ENCODE peak calls at places on chromosomes 3 and 15, in nine cellular contexts. One of them, this sample, is unnamed.

GRCh38 chr3:82000350-82000749 is 238.9 kb upstream of the GBE1 start:
- DNase-seq in brain microvascular endothelial cell: no peak
- DNase-seq in lower lobe of right lung: no peak
- DNase-seq in Panc1: no peak
- DNase-seq in colonic mucosa: no peak
- DNase-seq in CD8-positive, alpha-beta memory T cell: no peak
- DNase-seq in IMR-90: no peak
- DNase-seq in PC-9: no peak
- DNase-seq in heart right ventricle: no peak
- DNase-seq in this sample: no peak

GRCh38 chr15:70091649-70092461 is 5.9 kb downstream of the TLE3 start:
- DNase-seq in IMR-90: no peak
- DNase-seq in Panc1: no peak
- DNase-seq in lower lobe of right lung: no peak
- DNase-seq in CD8-positive, alpha-beta memory T cell: no peak
- DNase-seq in brain microvascular endothelial cell: no peak
- DNase-seq in colonic mucosa: peak
- DNase-seq in PC-9: peak
- DNase-seq in heart right ventricle: no peak
- DNase-seq in this sample: peak

GRCh38 chr3:101865751-101866509 is 16.6 kb downstream of the NFKBIZ start:
- DNase-seq in colonic mucosa: no peak
- DNase-seq in heart right ventricle: no peak
- DNase-seq in brain microvascular endothelial cell: no peak
- DNase-seq in PC-9: no peak
- DNase-seq in Panc1: no peak
- DNase-seq in CD8-positive, alpha-beta memory T cell: no peak
- DNase-seq in lower lobe of right lung: no peak
- DNase-seq in IMR-90: peak
- DNase-seq in this sample: no peak

GRCh38 chr15:96882361-96882760 is 551.9 kb downstream of the NR2F2 start:
- DNase-seq in IMR-90: no peak
- DNase-seq in Panc1: no peak
- DNase-seq in colonic mucosa: no peak
- DNase-seq in heart right ventricle: no peak
- DNase-seq in CD8-positive, alpha-beta memory T cell: no peak
- DNase-seq in PC-9: no peak
- DNase-seq in brain microvascular endothelial cell: no peak
- DNase-seq in lower lobe of right lung: no peak
- DNase-seq in this sample: no peak

GRCh38 chr15:33007295-33007855 is 187.1 kb downstream of the FMN1 start:
- DNase-seq in CD8-positive, alpha-beta memory T cell: no peak
- DNase-seq in IMR-90: peak
- DNase-seq in colonic mucosa: no peak
- DNase-seq in Panc1: no peak
- DNase-seq in PC-9: no peak
- DNase-seq in brain microvascular endothelial cell: peak
- DNase-seq in heart right ventricle: no peak
- DNase-seq in lower lobe of right lung: no peak
- DNase-seq in this sample: no peak

GRCh38 chr15:58313810-58314592 is 117.8 kb upstream of the LIPC start:
- DNase-seq in IMR-90: no peak
- DNase-seq in lower lobe of right lung: no peak
- DNase-seq in Panc1: no peak
- DNase-seq in colonic mucosa: no peak
- DNase-seq in brain microvascular endothelial cell: no peak
- DNase-seq in CD8-positive, alpha-beta memory T cell: no peak
- DNase-seq in heart right ventricle: no peak
- DNase-seq in PC-9: no peak
- DNase-seq in this sample: no peak

GRCh38 chr15:83208357-83208661 is 686 bp upstream of the HDGFL3 start:
- DNase-seq in lower lobe of right lung: no peak
- DNase-seq in colonic mucosa: no peak
- DNase-seq in Panc1: no peak
- DNase-seq in IMR-90: no peak
- DNase-seq in heart right ventricle: no peak
- DNase-seq in CD8-positive, alpha-beta memory T cell: no peak
- DNase-seq in brain microvascular endothelial cell: no peak
- DNase-seq in PC-9: no peak
- DNase-seq in this sample: no peak

GRCh38 chr3:78659386-78659987 is 1108.3 kb downstream of the ROBO1 start:
- DNase-seq in colonic mucosa: peak
- DNase-seq in brain microvascular endothelial cell: peak
- DNase-seq in lower lobe of right lung: no peak
- DNase-seq in heart right ventricle: no peak
- DNase-seq in Panc1: no peak
- DNase-seq in CD8-positive, alpha-beta memory T cell: no peak
- DNase-seq in PC-9: peak
- DNase-seq in IMR-90: peak
- DNase-seq in this sample: no peak

GRCh38 chr15:67820992-67821783 is 4.1 kb upstream of the SKOR1 start:
- DNase-seq in IMR-90: peak
- DNase-seq in colonic mucosa: peak
- DNase-seq in heart right ventricle: peak
- DNase-seq in CD8-positive, alpha-beta memory T cell: no peak
- DNase-seq in Panc1: no peak
- DNase-seq in lower lobe of right lung: no peak
- DNase-seq in PC-9: no peak
- DNase-seq in brain microvascular endothelial cell: no peak
- DNase-seq in this sample: no peak

GRCh38 chr15:31347067-31347975 is 20.7 kb downstream of the KLF13 start:
- DNase-seq in Panc1: no peak
- DNase-seq in brain microvascular endothelial cell: no peak
- DNase-seq in heart right ventricle: no peak
- DNase-seq in IMR-90: no peak
- DNase-seq in PC-9: no peak
- DNase-seq in colonic mucosa: no peak
- DNase-seq in CD8-positive, alpha-beta memory T cell: peak
- DNase-seq in lower lobe of right lung: peak
- DNase-seq in this sample: no peak

GRCh38 chr3:62888180-62888579 is 13.0 kb upstream of the CADPS start:
- DNase-seq in CD8-positive, alpha-beta memory T cell: no peak
- DNase-seq in PC-9: no peak
- DNase-seq in Panc1: no peak
- DNase-seq in IMR-90: no peak
- DNase-seq in lower lobe of right lung: no peak
- DNase-seq in heart right ventricle: no peak
- DNase-seq in colonic mucosa: no peak
- DNase-seq in brain microvascular endothelial cell: no peak
- DNase-seq in this sample: no peak

GRCh38 chr15:75662823-75663519 is 15.3 kb downstream of the SNX33 start:
- DNase-seq in brain microvascular endothelial cell: no peak
- DNase-seq in PC-9: no peak
- DNase-seq in IMR-90: no peak
- DNase-seq in heart right ventricle: no peak
- DNase-seq in colonic mucosa: no peak
- DNase-seq in CD8-positive, alpha-beta memory T cell: no peak
- DNase-seq in Panc1: no peak
- DNase-seq in lower lobe of right lung: no peak
- DNase-seq in this sample: no peak

GRCh38 chr3:49719214-49719884 is at the start of gene AMIGO3:
- DNase-seq in IMR-90: peak
- DNase-seq in lower lobe of right lung: peak
- DNase-seq in PC-9: no peak
- DNase-seq in Panc1: peak
- DNase-seq in heart right ventricle: peak
- DNase-seq in CD8-positive, alpha-beta memory T cell: peak
- DNase-seq in brain microvascular endothelial cell: peak
- DNase-seq in colonic mucosa: peak
- DNase-seq in this sample: peak

GRCh38 chr3:30356901-30357753 is 249.3 kb upstream of the TGFBR2 start:
- DNase-seq in colonic mucosa: no peak
- DNase-seq in CD8-positive, alpha-beta memory T cell: no peak
- DNase-seq in Panc1: no peak
- DNase-seq in PC-9: no peak
- DNase-seq in IMR-90: peak
- DNase-seq in brain microvascular endothelial cell: no peak
- DNase-seq in lower lobe of right lung: no peak
- DNase-seq in heart right ventricle: no peak
- DNase-seq in this sample: no peak

GRCh38 chr15:92074646-92075045 is 221.1 kb downstream of the SLCO3A1 start:
- DNase-seq in colonic mucosa: no peak
- DNase-seq in heart right ventricle: peak
- DNase-seq in IMR-90: peak
- DNase-seq in PC-9: peak
- DNase-seq in CD8-positive, alpha-beta memory T cell: no peak
- DNase-seq in brain microvascular endothelial cell: no peak
- DNase-seq in Panc1: no peak
- DNase-seq in lower lobe of right lung: peak
- DNase-seq in this sample: no peak

GRCh38 chr3:15578272-15578671 is 23.1 kb downstream of the HACL1 start:
- DNase-seq in PC-9: no peak
- DNase-seq in colonic mucosa: no peak
- DNase-seq in brain microvascular endothelial cell: no peak
- DNase-seq in CD8-positive, alpha-beta memory T cell: no peak
- DNase-seq in IMR-90: no peak
- DNase-seq in heart right ventricle: no peak
- DNase-seq in lower lobe of right lung: no peak
- DNase-seq in Panc1: no peak
- DNase-seq in this sample: no peak

GRCh38 chr3:155744626-155745324 is at the start of gene PLCH1:
- DNase-seq in colonic mucosa: peak
- DNase-seq in CD8-positive, alpha-beta memory T cell: peak
- DNase-seq in lower lobe of right lung: peak
- DNase-seq in brain microvascular endothelial cell: peak
- DNase-seq in PC-9: peak
- DNase-seq in IMR-90: peak
- DNase-seq in Panc1: no peak
- DNase-seq in heart right ventricle: peak
- DNase-seq in this sample: no peak

GRCh38 chr3:182959474-182960350 is 20.6 kb downstream of the DCUN1D1 start:
- DNase-seq in CD8-positive, alpha-beta memory T cell: no peak
- DNase-seq in brain microvascular endothelial cell: no peak
- DNase-seq in PC-9: no peak
- DNase-seq in Panc1: no peak
- DNase-seq in heart right ventricle: no peak
- DNase-seq in IMR-90: no peak
- DNase-seq in colonic mucosa: no peak
- DNase-seq in lower lobe of right lung: no peak
- DNase-seq in this sample: no peak
- H3K27ac ChIP-seq in CD8-positive, alpha-beta memory T cell: no peak
- H3K27ac ChIP-seq in brain microvascular endothelial cell: no peak
- H3K27ac ChIP-seq in PC-9: no peak
- H3K27ac ChIP-seq in Panc1: no peak
- H3K27ac ChIP-seq in heart right ventricle: no peak
- H3K27ac ChIP-seq in IMR-90: no peak
- H3K27ac ChIP-seq in colonic mucosa: peak
- H3K27ac ChIP-seq in lower lobe of right lung: no peak
- H3K27ac ChIP-seq in this sample: no peak

DNA sequence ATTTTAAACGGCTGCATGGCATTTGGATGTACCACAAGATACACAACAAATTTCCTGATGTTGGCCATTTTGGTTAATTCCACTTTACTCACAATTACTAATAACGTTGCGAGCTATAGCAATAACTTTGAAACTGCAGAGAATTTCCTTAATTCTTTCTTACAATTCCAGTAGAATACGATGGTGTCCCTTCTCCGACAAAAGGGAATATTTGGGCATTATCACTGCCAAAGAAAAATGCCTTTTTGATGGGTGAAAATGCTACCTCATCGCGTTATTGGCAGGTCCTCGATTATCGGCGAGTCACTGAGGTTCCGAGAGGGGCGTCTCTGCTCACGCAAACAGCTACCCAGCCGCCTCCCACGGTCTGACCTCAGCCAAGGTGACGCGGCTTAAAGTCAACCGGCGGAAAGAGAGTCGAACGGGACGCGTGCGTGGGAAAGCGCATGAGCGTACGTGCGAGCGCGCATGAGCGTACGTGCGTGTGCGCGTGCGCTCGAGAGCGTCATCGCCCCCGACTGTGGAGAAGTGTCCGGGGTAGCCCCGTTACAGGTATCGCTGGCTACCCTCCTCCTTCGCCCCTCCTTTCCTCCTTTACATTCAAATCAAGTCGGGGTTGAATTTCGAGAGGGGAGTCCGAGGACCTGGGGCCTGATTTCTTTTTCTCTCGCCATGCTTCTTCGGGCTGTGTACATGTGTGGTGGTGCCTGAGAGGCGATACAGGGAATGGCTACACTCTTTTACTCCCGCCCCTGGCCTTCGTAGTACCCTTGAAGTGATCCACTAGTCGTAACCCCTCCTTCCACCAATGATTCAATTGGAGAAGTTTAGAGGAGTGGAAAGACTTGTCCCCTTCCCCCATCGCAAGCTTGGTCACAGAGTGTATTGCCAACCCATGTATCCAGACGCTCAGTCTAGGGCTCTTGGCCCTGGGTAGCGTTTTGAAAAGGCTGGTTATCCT is at the start of gene OXSM:
- DNase-seq in heart right ventricle: peak
- DNase-seq in IMR-90: peak
- DNase-seq in brain microvascular endothelial cell: peak
- DNase-seq in colonic mucosa: peak
- DNase-seq in PC-9: peak
- DNase-seq in lower lobe of right lung: peak
- DNase-seq in CD8-positive, alpha-beta memory T cell: peak
- DNase-seq in Panc1: no peak
- DNase-seq in this sample: peak
- H3K27ac ChIP-seq in heart right ventricle: peak
- H3K27ac ChIP-seq in IMR-90: peak
- H3K27ac ChIP-seq in brain microvascular endothelial cell: peak
- H3K27ac ChIP-seq in colonic mucosa: peak
- H3K27ac ChIP-seq in PC-9: peak
- H3K27ac ChIP-seq in lower lobe of right lung: peak
- H3K27ac ChIP-seq in CD8-positive, alpha-beta memory T cell: peak
- H3K27ac ChIP-seq in Panc1: no peak
- H3K27ac ChIP-seq in this sample: peak

GRCh38 chr3:171099911-171100310 is 73.4 kb upstream of the SLC2A2 start:
- DNase-seq in brain microvascular endothelial cell: no peak
- DNase-seq in colonic mucosa: no peak
- DNase-seq in heart right ventricle: no peak
- DNase-seq in PC-9: no peak
- DNase-seq in IMR-90: no peak
- DNase-seq in CD8-positive, alpha-beta memory T cell: no peak
- DNase-seq in lower lobe of right lung: no peak
- DNase-seq in Panc1: no peak
- DNase-seq in this sample: no peak
- H3K27ac ChIP-seq in brain microvascular endothelial cell: no peak
- H3K27ac ChIP-seq in colonic mucosa: no peak
- H3K27ac ChIP-seq in heart right ventricle: no peak
- H3K27ac ChIP-seq in PC-9: no peak
- H3K27ac ChIP-seq in IMR-90: no peak
- H3K27ac ChIP-seq in CD8-positive, alpha-beta memory T cell: no peak
- H3K27ac ChIP-seq in lower lobe of right lung: no peak
- H3K27ac ChIP-seq in Panc1: no peak
- H3K27ac ChIP-seq in this sample: no peak

DNA sequence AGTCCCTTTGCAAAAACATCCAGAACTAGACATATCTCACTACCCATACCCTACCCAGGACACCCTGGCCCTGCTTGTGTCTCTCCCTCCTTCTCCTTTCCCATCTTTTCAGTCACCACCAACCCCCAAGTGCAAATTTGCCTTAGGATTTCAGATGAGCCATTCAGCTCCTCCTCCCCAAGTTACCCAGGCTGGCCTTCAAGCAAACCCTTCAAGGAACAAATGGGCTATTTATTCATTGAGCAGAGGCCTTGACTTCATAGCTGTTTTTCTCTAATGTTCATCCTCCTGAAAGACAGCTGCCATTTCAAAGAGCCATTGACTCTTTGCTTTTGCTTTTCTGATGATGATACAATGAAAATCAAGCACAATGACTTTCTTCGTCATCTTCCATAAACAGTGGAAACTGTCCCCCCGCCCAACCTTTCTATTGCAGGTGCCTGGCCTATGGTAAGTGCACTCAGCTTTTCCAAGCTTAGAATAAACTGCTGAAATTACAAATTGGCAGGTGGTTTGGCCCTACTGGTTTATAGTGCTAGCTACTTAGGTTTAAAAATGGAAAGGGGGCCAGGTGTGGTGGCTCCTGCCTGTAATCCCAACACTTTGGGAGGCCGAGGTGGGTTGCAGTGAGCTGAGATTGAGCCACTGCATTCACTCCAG is 26.1 kb upstream of the KLHL6 start:
- DNase-seq in Panc1: no peak
- DNase-seq in heart right ventricle: no peak
- DNase-seq in PC-9: no peak
- DNase-seq in lower lobe of right lung: no peak
- DNase-seq in IMR-90: no peak
- DNase-seq in CD8-positive, alpha-beta memory T cell: no peak
- DNase-seq in colonic mucosa: no peak
- DNase-seq in brain microvascular endothelial cell: no peak
- DNase-seq in this sample: no peak
- H3K27ac ChIP-seq in Panc1: no peak
- H3K27ac ChIP-seq in heart right ventricle: no peak
- H3K27ac ChIP-seq in PC-9: no peak
- H3K27ac ChIP-seq in lower lobe of right lung: no peak
- H3K27ac ChIP-seq in IMR-90: no peak
- H3K27ac ChIP-seq in CD8-positive, alpha-beta memory T cell: no peak
- H3K27ac ChIP-seq in colonic mucosa: no peak
- H3K27ac ChIP-seq in brain microvascular endothelial cell: no peak
- H3K27ac ChIP-seq in this sample: no peak

This sample was measured in epithelial cell of prostate.